ENCODE peak calls at places on chromosomes 2 and 18, in eight cellular contexts. R is fibroblast of the conjunctiva; P is cardiac septum; J is stimulated activated naive CD8-positive, alpha-beta T cell treated with anti-CD3 and anti-CD28 coated beads, Interleukin-15, Interleukin-2, amounts not matched to agents 100 U/mL and 50 U/mL, for 24 hours; D is AG09309; M is RPMI7951; B is GDM1; W is SK-N-SH. V is an unnamed sample.

GRCh38 chr2:184685999-184686841 is 87.9 kb downstream of the ZNF804A start:
- DNase-seq in M (no peak), J (no peak), W (no peak), P (no peak), B (no peak), D (no peak), R (no peak), V (no peak)

GRCh38 chr2:232028631-232029030 is 67.1 kb downstream of the DIS3L2 start:
- DNase-seq in P (no peak), D (no peak), J (no peak), M (peak; percentile 66), W (no peak), B (no peak), R (peak; percentile 38), V (no peak)

GRCh38 chr18:477565-477964 is 22.9 kb downstream of the COLEC12 start:
- DNase-seq in R (no peak), J (no peak), B (no peak), D (no peak), P (no peak), W (no peak), M (no peak), V (no peak)

GRCh38 chr2:108933691-108934117 is 55.3 kb downstream of the EDAR start:
- DNase-seq in R (no peak), P (no peak), W (peak; percentile 68), D (no peak), M (no peak), B (no peak), J (no peak), V (peak; percentile 78)

GRCh38 chr2:130382313-130382917 is 26.6 kb downstream of the PTPN18 start:
- DNase-seq in W (no peak), R (no peak), D (no peak), P (no peak), M (no peak), B (no peak), J (no peak), V (no peak)

GRCh38 chr2:130760754-130761751 is 5.7 kb downstream of the AMER3 start:
- DNase-seq in R (no peak), B (no peak), W (no peak), D (no peak), M (no peak), P (peak; percentile 68), J (no peak), V (no peak)

GRCh38 chr2:178865537-178865936 is 58.3 kb upstream of the TTN start:
- DNase-seq in B (no peak), D (no peak), J (no peak), W (peak; percentile 4), M (peak; percentile 43), R (no peak), P (no peak), V (no peak)

GRCh38 chr2:231923951-231924888 is 2.0 kb downstream of the NPPC start:
- DNase-seq in B (no peak), D (no peak), J (no peak), R (no peak), P (peak; percentile 61), W (no peak), M (no peak), V (no peak)

GRCh38 chr2:113750385-113750784 is 6.1 kb downstream of the SLC35F5 start:
- DNase-seq in R (no peak), D (no peak), B (no peak), M (no peak), P (no peak), W (no peak), J (no peak), V (no peak)

GRCh38 chr2:41933035-41933429 is 114.8 kb upstream of the PKDCC start:
- DNase-seq in J (no peak), B (no peak), P (no peak), D (no peak), M (no peak), W (no peak), R (no peak), V (no peak)

GRCh38 chr2:225735844-225736243 is 336.3 kb downstream of the NYAP2 start:
- DNase-seq in B (no peak), R (peak; percentile 83), M (peak; percentile 94), D (peak; percentile 67), J (no peak), P (no peak), W (no peak), V (no peak)

GRCh38 chr2:227826019-227826521 is 12.4 kb downstream of the CCL20 start:
- DNase-seq in D (no peak), P (no peak), W (no peak), J (no peak), R (no peak), B (no peak), M (peak; percentile 38), V (peak; percentile 52)

GRCh38 chr2:98020516-98020915 is 24.8 kb upstream of the TMEM131 start:
- DNase-seq in D (no peak), B (no peak), M (no peak), P (no peak), R (no peak), W (no peak), J (no peak), V (no peak)

GRCh38 chr2:189613650-189614420 is 33.2 kb upstream of the SLC40A1 start:
- DNase-seq in J (no peak), M (peak; percentile 29), P (no peak), D (no peak), R (no peak), B (no peak), W (peak; percentile 5), V (no peak)

GRCh38 chr18:8794133-8794986 is 89.0 kb downstream of the MTCL1 start:
- DNase-seq in J (no peak), B (no peak), W (peak; percentile 64), P (no peak), R (peak; percentile 64), M (peak; percentile 74), D (peak; percentile 79), V (no peak)

GRCh38 chr2:203498161-203498560 is 36.9 kb downstream of the RAPH1 start:
- DNase-seq in W (no peak), P (no peak), M (peak; percentile 77), D (peak; percentile 50), R (peak; percentile 53), B (no peak), J (no peak), V (no peak)

GRCh38 chr2:165697727-165698620 is 96.1 kb downstream of the GALNT3 start:
- DNase-seq in D (no peak), M (no peak), W (no peak), P (no peak), R (no peak), B (no peak), J (no peak), V (no peak)

GRCh38 chr18:23354625-23355024 is 98.5 kb upstream of the RIOK3 start:
- DNase-seq in W (no peak), J (no peak), P (no peak), B (no peak), R (no peak), D (no peak), M (peak; percentile 77), V (no peak)

GRCh38 chr2:16713011-16713423 is 47.4 kb upstream of the CYRIA start:
- DNase-seq in R (no peak), B (no peak), M (no peak), D (no peak), J (no peak), W (no peak), P (no peak), V (no peak)

GRCh38 chr18:42413870-42414269 is 458.8 kb downstream of the PIK3C3 start:
- DNase-seq in D (no peak), P (no peak), B (no peak), M (peak; percentile 1), J (no peak), W (no peak), R (no peak), V (no peak)

GRCh38 chr2:17065536-17065935 is 399.9 kb upstream of the CYRIA start:
- DNase-seq in W (no peak), B (no peak), R (no peak), M (no peak), P (no peak), D (no peak), J (no peak), V (no peak)

GRCh38 chr2:176445831-176446433 is 176.7 kb downstream of the MTX2 start:
- DNase-seq in R (no peak), W (no peak), J (no peak), M (peak; percentile 84), P (no peak), B (no peak), D (no peak), V (no peak)

GRCh38 chr18:55136864-55137263 is 177.6 kb upstream of the CCDC68 start:
- DNase-seq in M (no peak), J (no peak), R (no peak), D (no peak), B (no peak), P (no peak), W (no peak), V (no peak)

GRCh38 chr2:126885701-126886121 is 13.0 kb upstream of the TEX51 start:
- DNase-seq in R (no peak), W (no peak), J (no peak), P (peak; percentile 75), D (no peak), B (no peak), M (peak; percentile 45), V (no peak)

GRCh38 chr2:177315303-177315887 is 50.9 kb upstream of the NFE2L2 start:
- DNase-seq in R (no peak), B (no peak), J (no peak), D (no peak), M (no peak), P (no peak), W (no peak), V (no peak)

GRCh38 chr2:15936277-15937104 is 3.9 kb upstream of the MYCN start:
- DNase-seq in D (no peak), P (peak; percentile 12), B (no peak), R (no peak), J (no peak), M (no peak), W (no peak), V (no peak)

V was measured in ureter.